ENCODE peak calls at places on chromosomes 2 and 18, in seven cellular contexts. E is activated CD4-positive, alpha-beta T cell treated with anti-CD3 and anti-CD28 coated beads, Interleukin-2, amount 10 ng/mL, durations not matched to agents 7 days and 5 days; X is stomach; W is T-helper 1 cell; Q is dermis microvascular lymphatic vessel endothelial cell; A is Right ventricle myocardium superior; I is activated CD4-positive, CD25-positive, alpha-beta regulatory T cell treated with anti-CD3 and anti-CD28 coated beads, Interleukin-2, amount 50 U/mL, for 16 hours. P is an unnamed sample.

GRCh38 chr2:215874418-215874817 is 138.9 kb downstream of the MREG start:
- DNase-seq in A (no peak), X (no peak), Q (no peak), I (no peak), E (no peak), W (no peak), P (no peak)

GRCh38 chr2:27209621-27210401 is 2.0 kb upstream of the ATRAID start:
- DNase-seq in W (no peak), A (no peak), I (no peak), X (no peak), Q (no peak), E (no peak), P (peak; percentile 60)

GRCh38 chr2:155841442-155841841 is 491.1 kb downstream of the NR4A2 start:
- DNase-seq in I (no peak), A (no peak), Q (no peak), E (no peak), W (no peak), X (no peak), P (no peak)

GRCh38 chr2:172821370-172822338 is 86.0 kb downstream of the RAPGEF4 start:
- DNase-seq in E (no peak), A (no peak), I (no peak), W (no peak), Q (no peak), X (no peak), P (no peak)

GRCh38 chr2:171225302-171225980 is 64.7 kb upstream of the TLK1 start:
- DNase-seq in Q (no peak), E (no peak), W (no peak), A (no peak), X (no peak), I (no peak), P (peak; percentile 32)

GRCh38 chr18:48813833-48814489 is 136.8 kb downstream of the SMAD7 start:
- DNase-seq in I (no peak), Q (no peak), E (peak; percentile 50), A (no peak), X (peak; percentile 31), W (peak; percentile 20), P (no peak)

GRCh38 chr2:177334940-177335543 is 57.5 kb upstream of the AGPS start:
- DNase-seq in X (no peak), Q (peak; percentile 35), E (peak; percentile 51), A (no peak), I (peak; percentile 13), W (peak; percentile 13), P (peak; percentile 32)

GRCh38 chr2:96884299-96885156 is 14.6 kb upstream of the SEMA4C start:
- DNase-seq in W (no peak), X (no peak), Q (no peak), A (no peak), E (no peak), I (no peak), P (peak; percentile 72)

GRCh38 chr2:158666969-158667368 is 128.1 kb upstream of the DAPL1 start:
- DNase-seq in A (no peak), X (no peak), Q (no peak), I (no peak), E (no peak), W (no peak), P (no peak)

GRCh38 chr2:68589963-68590362 is 53.4 kb upstream of the PROKR1 start:
- DNase-seq in X (no peak), A (no peak), I (no peak), Q (no peak), W (no peak), E (no peak), P (no peak)

GRCh38 chr18:60372598-60372997 is at the start of gene MC4R:
- DNase-seq in X (no peak), W (no peak), E (no peak), I (no peak), Q (no peak), A (no peak), P (peak; percentile 32)

GRCh38 chr18:40868110-40868858 is 1086.8 kb upstream of the PIK3C3 start:
- DNase-seq in W (no peak), E (no peak), Q (no peak), X (no peak), A (no peak), I (no peak), P (no peak)

GRCh38 chr2:235171511-235172130 is 219.8 kb downstream of the SH3BP4 start:
- DNase-seq in I (no peak), E (no peak), W (no peak), X (no peak), Q (no peak), A (no peak), P (peak; percentile 55)